ENCODE peak calls at places on chromosomes 4 and X, in seven cellular contexts. B is NCI-H2227 treated with DMSO at 0.1 percent for 48 hours, W is AG08396, S is NCI-H2029 treated with DMSO at 0.1 percent for 48 hours, D is RPMI7951, L is adrenal gland, U is ACHN. Q is an unnamed sample.

GRCh38 chrX:16087081-16087480 is 36.3 kb upstream of the GRPR start:
- DNase-seq in S (no peak), B (no peak), L (no peak), D (peak; percentile 1), U (peak; percentile 10), W (no peak), Q (no peak)

GRCh38 chrX:31132803-31133202 is 61.0 kb upstream of the FTHL17 start:
- DNase-seq in B (no peak), L (no peak), D (no peak), S (no peak), U (no peak), W (no peak), Q (no peak)

GRCh38 chrX:152844256-152844655 is 13.4 kb downstream of the NSDHL start:
- DNase-seq in L (no peak), W (no peak), B (no peak), D (no peak), S (no peak), U (no peak), Q (no peak)

GRCh38 chr4:121462660-121463261 is 81.9 kb upstream of the QRFPR start:
- DNase-seq in U (peak; percentile 80), W (peak; percentile 37), D (peak; percentile 59), S (no peak), B (no peak), L (peak; percentile 71), Q (no peak)

GRCh38 chr4:88660446-88661294 is 37.0 kb downstream of the NAP1L5 start:
- DNase-seq in D (peak; percentile 23), L (no peak), S (no peak), W (no peak), U (no peak), B (no peak), Q (no peak)

GRCh38 chrX:154719132-154719675 is 31.7 kb downstream of the GAB3 start:
- DNase-seq in U (no peak), B (no peak), L (no peak), D (peak; percentile 75), S (no peak), W (no peak), Q (no peak)

GRCh38 chrX:109537324-109537665 is 651 bp downstream of the NXT2 start:
- DNase-seq in W (no peak), D (peak; percentile 39), L (no peak), S (no peak), U (peak; percentile 32), B (no peak), Q (no peak)

GRCh38 chrX:10648608-10649007 is 28.2 kb upstream of the MID1 start:
- DNase-seq in B (no peak), S (no peak), W (no peak), L (no peak), D (peak; percentile 44), U (no peak), Q (no peak)

GRCh38 chr4:95255396-95256107 is 293.2 kb downstream of the UNC5C start:
- DNase-seq in D (no peak), B (no peak), S (no peak), L (no peak), U (no peak), W (no peak), Q (no peak)

GRCh38 chrX:23902419-23902818 is 5.3 kb downstream of the APOO start:
- DNase-seq in L (no peak), W (peak; percentile 65), D (peak; percentile 65), U (peak; percentile 52), S (no peak), B (peak; percentile 77), Q (no peak)

GRCh38 chr4:76600447-76600846 is 165.4 kb downstream of the SHROOM3 start:
- DNase-seq in W (no peak), S (no peak), B (no peak), U (no peak), L (no peak), D (no peak), Q (no peak)

GRCh38 chr4:114015444-114015899 is 36.0 kb upstream of the ARSJ start:
- DNase-seq in L (no peak), U (peak; percentile 88), B (no peak), S (no peak), D (peak; percentile 99), W (peak; percentile 64), Q (no peak)

GRCh38 chrX:13014111-13015094 is 30.0 kb downstream of the FAM9C start:
- DNase-seq in W (no peak), U (no peak), L (peak; percentile 59), B (no peak), S (no peak), D (peak; percentile 53), Q (no peak)

GRCh38 chr4:113384600-113384999 is 335.1 kb downstream of the ANK2 start:
- DNase-seq in W (no peak), U (no peak), D (peak; percentile 64), L (no peak), B (peak; percentile 12), S (no peak), Q (no peak)

GRCh38 chrX:50169717-50170116 is 31.1 kb downstream of the AKAP4 start:
- DNase-seq in W (no peak), B (no peak), D (no peak), U (no peak), S (no peak), L (no peak), Q (no peak)

GRCh38 chr4:168475745-168476144 is 4.5 kb downstream of the DDX60L start:
- DNase-seq in D (no peak), W (no peak), S (no peak), L (no peak), U (peak; percentile 46), B (no peak), Q (no peak)

GRCh38 chrX:109890910-109891502 is 111.9 kb upstream of the TMEM164 start:
- DNase-seq in B (peak; percentile 72), U (peak; percentile 48), S (no peak), D (peak; percentile 39), W (peak; percentile 67), L (peak; percentile 72), Q (no peak)

GRCh38 chr4:99816611-99817309 is at the start of gene DAPP1:
- DNase-seq in W (no peak), U (no peak), S (no peak), B (no peak), L (peak; percentile 56), D (no peak), Q (no peak)

GRCh38 chr4:128288689-128289106 is 1.1 kb upstream of the PGRMC2 start:
- DNase-seq in U (peak; percentile 29), L (no peak), D (no peak), W (peak; percentile 6), S (peak; percentile 49), B (peak; percentile 42), Q (no peak)

GRCh38 chrX:38206036-38206435 is 14.6 kb downstream of the SRPX start:
- DNase-seq in D (peak; percentile 87), L (no peak), W (no peak), U (no peak), S (no peak), B (no peak), Q (no peak)

GRCh38 chr4:125388653-125389052 is 73.9 kb downstream of the FAT4 start:
- DNase-seq in B (no peak), U (peak; percentile 15), S (no peak), W (no peak), L (no peak), D (no peak), Q (no peak)

GRCh38 chr4:38021751-38022150 is 61.6 kb downstream of the PTTG2 start:
- DNase-seq in U (no peak), S (no peak), D (no peak), L (no peak), B (no peak), W (no peak), Q (no peak)

GRCh38 chr4:71004281-71004851 is 10.9 kb downstream of the DCK start:
- DNase-seq in L (no peak), B (no peak), S (no peak), U (no peak), D (no peak), W (no peak), Q (no peak)

GRCh38 chr4:2419814-2420213 is 1.1 kb downstream of the CFAP99 start:
- DNase-seq in S (no peak), W (no peak), B (no peak), D (no peak), U (no peak), L (peak; percentile 87), Q (no peak)

GRCh38 chr4:184548651-184549341 is 74.4 kb upstream of the IRF2 start:
- DNase-seq in S (no peak), B (no peak), L (no peak), W (no peak), U (no peak), D (peak; percentile 55), Q (no peak)

GRCh38 chrX:50622751-50623150 is 152.1 kb upstream of the DGKK start:
- DNase-seq in L (no peak), W (no peak), B (no peak), D (no peak), U (no peak), S (no peak), Q (no peak)

GRCh38 chr4:150136036-150136435 is 57.8 kb downstream of the DCLK2 start:
- DNase-seq in L (no peak), W (no peak), D (no peak), S (no peak), U (no peak), B (no peak), Q (no peak)

GRCh38 chrX:148933881-148934280 is 433.5 kb downstream of the AFF2 start:
- DNase-seq in L (no peak), D (no peak), S (no peak), W (no peak), B (no peak), U (no peak), Q (no peak)

GRCh38 chr4:143700420-143701352 is at the start of gene FREM3:
- DNase-seq in U (no peak), S (peak; percentile 2), D (no peak), B (no peak), W (no peak), L (no peak), Q (no peak)

GRCh38 chr4:15691346-15692140 is 9.9 kb downstream of the FAM200B start:
- DNase-seq in U (no peak), B (no peak), W (no peak), D (peak; percentile 88), L (no peak), S (no peak), Q (no peak)

GRCh38 chr4:121740796-121741409 is 24.1 kb downstream of the SMIM43 start:
- DNase-seq in D (no peak), L (no peak), U (no peak), S (no peak), B (no peak), W (no peak), Q (no peak)

GRCh38 chr4:123304151-123305021 is 92.2 kb upstream of the SPRY1 start:
- DNase-seq in S (no peak), D (no peak), L (no peak), B (peak; percentile 73), W (no peak), U (no peak), Q (no peak)

GRCh38 chr4:6753891-6754290 is 28.6 kb upstream of the KIAA0232 start:
- DNase-seq in S (no peak), W (no peak), L (no peak), D (no peak), B (no peak), U (no peak), Q (no peak)

GRCh38 chrX:31061091-31061490 is 10.8 kb downstream of the FTHL17 start:
- DNase-seq in B (no peak), D (no peak), U (no peak), S (no peak), L (no peak), W (no peak), Q (no peak)

GRCh38 chr4:185817403-185817818 is 5.4 kb upstream of the SORBS2 start:
- DNase-seq in B (no peak), U (no peak), S (peak; percentile 69), W (no peak), L (no peak), D (no peak), Q (no peak)

GRCh38 chrX:12999422-12999821 is 24.5 kb downstream of the TMSB4X start:
- DNase-seq in U (no peak), D (no peak), S (no peak), B (no peak), L (no peak), W (no peak), Q (no peak)

GRCh38 chr4:27048350-27049100 is 187.9 kb downstream of the STIM2 start:
- DNase-seq in W (peak; percentile 45), U (peak; percentile 30), B (peak; percentile 16), S (peak; percentile 46), L (no peak), D (peak; percentile 13), Q (no peak)